ENCODE peak calls at places on chromosomes 6 and 20, in seven cellular contexts. S, D, F, A, O, N and C are unnamed samples.

GRCh38 chr6:144159727-144160126 is 9.4 kb downstream of the STX11 start:
- DNase-seq in O (no peak), S (no peak), A (no peak), D (no peak), N (no peak), F (no peak), C (no peak)

GRCh38 chr20:4091332-4092135 is 76.2 kb upstream of the RNF24 start:
- DNase-seq in F (no peak), D (peak; percentile 53), S (peak; percentile 82), N (peak; percentile 73), O (no peak), A (peak; percentile 67), C (peak; percentile 69)

GRCh38 chr20:56628873-56629463 is at the start of gene TFAP2C:
- DNase-seq in O (peak; percentile 54), S (peak; percentile 61), D (peak; percentile 68), A (no peak), F (no peak), N (peak; percentile 80), C (peak; percentile 58)

GRCh38 chr20:5146302-5146653 is 19.5 kb downstream of the CDS2 start:
- DNase-seq in O (no peak), N (no peak), A (no peak), D (no peak), F (no peak), S (no peak), C (no peak)

GRCh38 chr20:20699144-20699543 is 13.3 kb downstream of the RALGAPA2 start:
- DNase-seq in O (no peak), A (peak; percentile 95), D (no peak), N (no peak), F (no peak), S (no peak), C (no peak)

GRCh38 chr6:12555267-12555666 is 161.3 kb upstream of the PHACTR1 start:
- DNase-seq in F (no peak), N (no peak), D (no peak), S (no peak), A (no peak), O (no peak), C (no peak)

GRCh38 chr6:27213544-27214125 is 33.9 kb upstream of the PRSS16 start:
- DNase-seq in S (no peak), N (no peak), D (no peak), O (no peak), A (no peak), F (no peak), C (no peak)

GRCh38 chr6:146913842-146914562 is 290.2 kb upstream of the STXBP5 start:
- DNase-seq in D (peak; percentile 59), A (peak; percentile 33), F (no peak), N (peak; percentile 36), S (peak; percentile 53), O (peak; percentile 82), C (peak; percentile 91)

GRCh38 chr6:41505084-41506049 is 40.8 kb upstream of the FOXP4 start:
- DNase-seq in N (peak; percentile 54), A (no peak), S (peak; percentile 81), F (no peak), O (no peak), D (peak; percentile 82), C (peak; percentile 53)

GRCh38 chr6:132952998-132953397 is 138.6 kb downstream of the RPS12 start:
- DNase-seq in S (no peak), N (no peak), D (no peak), F (no peak), A (no peak), O (no peak), C (no peak)

GRCh38 chr6:45715508-45715803 is 300.2 kb downstream of the CLIC5 start:
- DNase-seq in D (no peak), S (no peak), F (no peak), N (no peak), A (no peak), O (no peak), C (no peak)

GRCh38 chr6:93417421-93417996 is 1.9 kb downstream of the EPHA7 start:
- DNase-seq in D (no peak), F (no peak), O (no peak), S (no peak), A (no peak), N (no peak), C (no peak)

GRCh38 chr6:15439410-15440022 is 193.6 kb downstream of the JARID2 start:
- DNase-seq in O (no peak), S (no peak), N (no peak), D (no peak), A (no peak), F (no peak), C (no peak)

GRCh38 chr6:126716826-126717514 is 377.1 kb downstream of the CENPW start:
- DNase-seq in D (no peak), A (no peak), N (no peak), S (no peak), O (peak; percentile 27), F (no peak), C (no peak)

GRCh38 chr6:167782698-167783517 is 43.8 kb upstream of the AFDN start:
- DNase-seq in S (peak; percentile 67), F (no peak), D (no peak), A (peak; percentile 53), O (no peak), N (no peak), C (no peak)

GRCh38 chr6:11536795-11537194 is 754 bp upstream of the TMEM170B start:
- DNase-seq in D (no peak), F (no peak), S (peak; percentile 47), A (no peak), N (peak; percentile 24), O (no peak), C (peak; percentile 61)

GRCh38 chr6:161214722-161215121 is 59.1 kb downstream of the AGPAT4 start:
- DNase-seq in A (no peak), F (no peak), S (no peak), O (no peak), D (no peak), N (no peak), C (no peak)

GRCh38 chr6:34000281-34000680 is 145.6 kb downstream of the GRM4 start:
- DNase-seq in F (no peak), A (no peak), N (no peak), D (no peak), O (no peak), S (no peak), C (no peak)

GRCh38 chr6:157753291-157753690 is 69.8 kb upstream of the SNX9 start:
- DNase-seq in D (no peak), S (no peak), A (no peak), F (no peak), O (no peak), N (no peak), C (no peak)

GRCh38 chr20:31861346-31862156 is 8.8 kb downstream of the DUSP15 start:
- DNase-seq in N (peak; percentile 47), S (peak; percentile 74), A (peak; percentile 59), F (no peak), D (peak; percentile 73), O (peak; percentile 35), C (peak; percentile 50)

GRCh38 chr20:44228465-44229258 is 18.1 kb upstream of the OSER1 start:
- DNase-seq in A (peak; percentile 70), D (no peak), S (no peak), N (no peak), F (no peak), O (no peak), C (no peak)

GRCh38 chr6:25903467-25904099 is 26.9 kb downstream of the SLC17A2 start:
- DNase-seq in O (no peak), N (no peak), D (no peak), S (no peak), A (no peak), F (no peak), C (no peak)

GRCh38 chr6:13290335-13290734 is 38.0 kb downstream of the TBC1D7 start:
- DNase-seq in D (no peak), N (no peak), S (no peak), O (no peak), A (no peak), F (no peak), C (no peak)

GRCh38 chr6:100461920-100462295 is 2.8 kb downstream of the SIM1 start:
- DNase-seq in D (no peak), F (no peak), O (no peak), A (no peak), N (no peak), S (no peak), C (no peak)
- H3K27me3 ChIP-seq in D (peaks cover 100% of the 10 kb centered on the region), F (peaks cover 97% of the 10 kb centered on the region), O (no peaks in the 10 kb centered on the region), A (peaks cover 9% of the 10 kb centered on the region), N (no peaks in the 10 kb centered on the region), S (peaks cover 74% of the 10 kb centered on the region), C (peaks cover 100% of the 10 kb centered on the region)

DNA sequence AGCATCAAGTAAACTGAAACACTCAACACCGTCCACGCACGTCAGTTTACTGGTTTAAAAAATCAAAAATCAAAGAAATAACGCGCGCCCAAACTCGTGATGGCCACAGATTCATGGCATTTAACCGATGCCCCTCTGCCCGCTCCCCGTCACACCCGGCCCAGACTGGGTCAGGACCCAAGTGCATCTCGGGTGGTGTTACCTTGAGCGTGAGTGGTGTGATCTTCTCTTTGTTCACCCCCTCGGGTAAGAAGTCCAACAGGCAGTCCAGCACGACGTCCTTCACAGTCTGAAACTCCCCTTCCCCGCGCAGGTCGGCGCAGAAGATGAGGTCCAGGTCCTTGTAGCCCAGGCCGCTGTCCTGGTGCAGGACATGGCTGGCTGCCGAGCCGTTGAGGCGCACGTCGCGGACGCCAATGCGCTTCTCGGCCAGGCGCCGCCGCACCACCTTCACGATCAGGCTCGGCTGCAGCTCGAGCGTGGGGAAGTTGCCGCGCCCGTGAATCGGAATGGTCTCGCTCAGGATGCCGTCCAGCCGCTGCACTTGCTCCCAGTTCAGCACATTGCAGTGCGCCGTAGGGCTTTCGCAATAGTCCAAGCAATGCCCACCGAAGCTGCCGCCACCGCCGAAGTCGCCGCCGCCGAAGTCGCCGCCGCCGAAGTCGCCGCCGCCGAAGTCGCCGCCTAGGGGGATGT is 945 bp downstream of the TENT5A start:
- DNase-seq in F (peak; percentile 12), D (peak; percentile 83), A (peak; percentile 21), N (peak; percentile 67), S (peak; percentile 70), O (peak; percentile 13), C (peak; percentile 77)
- TF ChIP-seq POLR2A in F (no peak), D (no peak), A (no peak), N (peak; percentile 31), S (no peak), O (peak; percentile 18), C (peak; percentile 53)

DNA sequence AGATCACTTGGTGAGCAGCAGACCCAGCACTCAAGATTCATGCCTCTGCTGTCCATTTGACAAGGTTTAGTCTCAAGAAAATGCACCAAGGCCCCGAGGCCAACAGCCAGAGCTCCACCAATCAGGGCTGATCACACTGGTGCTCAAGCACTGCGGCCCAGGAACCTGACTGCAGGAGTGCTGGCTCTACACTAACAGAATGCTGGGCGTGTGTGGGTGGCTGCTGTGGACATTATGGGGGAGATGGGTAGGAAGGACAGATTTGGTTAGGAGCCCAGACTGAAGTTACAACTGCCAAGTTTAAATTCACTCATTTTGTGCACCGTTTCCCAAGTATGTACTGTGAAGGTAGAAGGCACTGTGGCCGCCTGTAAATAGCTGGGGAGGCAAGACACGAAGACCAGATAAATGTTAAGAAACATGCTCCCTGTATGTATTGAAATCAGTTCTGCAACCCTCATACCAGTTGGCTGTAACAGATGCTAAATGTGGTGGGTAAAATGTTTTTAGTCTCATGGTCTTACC is 28.1 kb downstream of the SNX5 start:
- DNase-seq in A (no peak), O (no peak), N (no peak), D (no peak), S (no peak), F (no peak), C (no peak)
- H3K36me3 ChIP-seq in A (peaks cover 15% of the 10 kb centered on the region), O (peaks cover 35% of the 10 kb centered on the region), N (peaks cover 22% of the 10 kb centered on the region), D (peaks cover 52% of the 10 kb centered on the region), S (no peaks in the 10 kb centered on the region), F (peaks cover 54% of the 10 kb centered on the region), C (no peaks in the 10 kb centered on the region)

DNA sequence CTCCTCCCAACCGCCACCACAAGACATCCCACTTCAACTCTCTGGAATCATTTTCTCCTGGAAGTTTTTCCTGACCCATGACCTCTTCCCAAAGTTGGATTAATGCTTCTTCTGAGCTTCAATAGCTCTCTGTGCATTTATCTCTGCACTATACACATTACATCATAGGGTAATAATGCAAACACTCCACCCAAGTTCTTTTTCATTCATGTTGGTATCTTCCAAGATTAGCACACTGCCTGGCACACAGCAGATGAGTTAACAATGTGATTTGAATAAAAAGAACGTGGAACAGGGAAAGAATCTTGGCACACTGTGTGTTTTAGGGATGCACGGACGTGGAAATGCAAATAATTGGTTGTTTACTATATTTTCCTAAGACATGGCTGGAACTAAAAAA is 1.8 kb upstream of the FAM135A start:
- DNase-seq in D (no peak), N (no peak), S (no peak), A (peak; percentile 56), F (no peak), O (no peak), C (no peak)
- H3K27me3 ChIP-seq in D (peaks cover 5% of the 10 kb centered on the region), N (no peaks in the 10 kb centered on the region), S (no peaks in the 10 kb centered on the region), A (no peaks in the 10 kb centered on the region), F (no peaks in the 10 kb centered on the region), O (no peaks in the 10 kb centered on the region), C (no peaks in the 10 kb centered on the region)